ENCODE peak calls at places on chromosomes 4 and X, in five cellular contexts. Y is astrocyte of the cerebellum, M is HAP-1, L is spleen, D is NT2/D1. I is an unnamed sample.
A peak's percentile ranks its signal among the peaks of the same experiment; 100 is the strongest.

GRCh38 chr4:74056114-74056857 is 17.8 kb upstream of the CXCL3 start:
- DNase-seq in Y (no peak), M (no peak), L (no peak), D (no peak), I (no peak)

GRCh38 chr4:101022151-101023024 is 324.9 kb downstream of the PPP3CA start:
- DNase-seq in Y (no peak), M (no peak), L (no peak), D (no peak), I (no peak)

GRCh38 chrX:69218407-69218806 is 53.2 kb upstream of the PJA1 start:
- DNase-seq in Y (no peak), M (no peak), L (no peak), D (no peak), I (no peak)

GRCh38 chr4:89797117-89797516 is 39.8 kb downstream of the SNCA start:
- DNase-seq in Y (peak; percentile 63), M (no peak), L (no peak), D (no peak), I (no peak)

GRCh38 chrX:104854188-104854587 is 288.2 kb downstream of the IL1RAPL2 start:
- DNase-seq in Y (peak; percentile 75), M (no peak), L (no peak), D (no peak), I (no peak)

GRCh38 chrX:14927391-14927790 is 54.2 kb downstream of the MOSPD2 start:
- DNase-seq in Y (peak; percentile 12), M (no peak), L (no peak), D (no peak), I (no peak)

GRCh38 chr4:185020863-185021761 is 2.8 kb downstream of the HELT start:
- DNase-seq in Y (no peak), M (no peak), L (no peak), D (no peak), I (no peak)

GRCh38 chr4:56787380-56787779 is 34.1 kb downstream of the SPINK2 start:
- DNase-seq in Y (no peak), M (no peak), L (no peak), D (no peak), I (no peak)

GRCh38 chrX:459611-460010 is 72.9 kb upstream of the PPP2R3B start:
- DNase-seq in Y (no peak), M (no peak), L (peak; percentile 47), D (no peak), I (no peak)

GRCh38 chr4:52028970-52029369 is 8.8 kb upstream of the LRRC66 start:
- DNase-seq in Y (peak; percentile 62), M (no peak), L (no peak), D (no peak), I (no peak)

GRCh38 chr4:76620723-76621463 is 185.9 kb downstream of the SHROOM3 start:
- DNase-seq in Y (no peak), M (no peak), L (no peak), D (no peak), I (no peak)

GRCh38 chr4:125750827-125751466 is 436.2 kb downstream of the FAT4 start:
- DNase-seq in Y (peak; percentile 51), M (peak; percentile 26), L (no peak), D (peak; percentile 18), I (no peak)

GRCh38 chr4:180330521-180330920 is 1912.7 kb upstream of the TENM3 start:
- DNase-seq in Y (no peak), M (no peak), L (no peak), D (no peak), I (no peak)

GRCh38 chrX:53128097-53128749 is 34.3 kb downstream of the KANTR start:
- DNase-seq in Y (no peak), M (no peak), L (no peak), D (no peak), I (no peak)

GRCh38 chr4:140718240-140718639 is 37.9 kb downstream of the TBC1D9 start:
- DNase-seq in Y (no peak), M (no peak), L (no peak), D (no peak), I (no peak)

GRCh38 chrX:29555465-29556091 is 659.8 kb upstream of the MAGEB2 start:
- DNase-seq in Y (no peak), M (no peak), L (no peak), D (no peak), I (no peak)

GRCh38 chr4:124710911-124711310 is 1.6 kb downstream of the ANKRD50 start:
- DNase-seq in Y (no peak), M (no peak), L (no peak), D (no peak), I (no peak)

GRCh38 chrX:108216405-108216804 is 124.8 kb downstream of the ATG4A start:
- DNase-seq in Y (no peak), M (no peak), L (no peak), D (no peak), I (no peak)

GRCh38 chr4:38409852-38410251 is 254.1 kb upstream of the KLF3 start:
- DNase-seq in Y (no peak), M (no peak), L (no peak), D (no peak), I (no peak)

GRCh38 chrX:124690495-124690894 is 344.1 kb downstream of the SH2D1A start:
- DNase-seq in Y (no peak), M (no peak), L (no peak), D (no peak), I (no peak)

GRCh38 chrX:2596856-2597255 is 94.2 kb upstream of the CD99 start:
- DNase-seq in Y (no peak), M (no peak), L (no peak), D (no peak), I (no peak)

GRCh38 chr4:45453258-45453841 is 670.5 kb downstream of the GABRG1 start:
- DNase-seq in Y (peak; percentile 29), M (no peak), L (no peak), D (peak; percentile 20), I (no peak)

GRCh38 chr4:147363514-147363913 is 117.4 kb upstream of the EDNRA start:
- DNase-seq in Y (no peak), M (no peak), L (no peak), D (no peak), I (no peak)

GRCh38 chrX:40272141-40272540 is 174.4 kb upstream of the BCOR start:
- DNase-seq in Y (no peak), M (no peak), L (peak; percentile 25), D (no peak), I (no peak)

GRCh38 chr4:1683903-1684755 is at the start of gene FAM53A:
- DNase-seq in Y (peak; percentile 39), M (peak; percentile 90), L (peak; percentile 99), D (peak; percentile 66), I (peak; percentile 47)

GRCh38 chr4:114108869-114109268 is 129.4 kb upstream of the ARSJ start:
- DNase-seq in Y (no peak), M (no peak), L (no peak), D (no peak), I (no peak)

GRCh38 chr4:22389240-22389871 is 126.5 kb downstream of the ADGRA3 start:
- DNase-seq in Y (peak; percentile 72), M (peak; percentile 67), L (no peak), D (peak; percentile 47), I (peak; percentile 33)

GRCh38 chrX:67546496-67547423 is 2.9 kb downstream of the AR start:
- DNase-seq in Y (no peak), M (no peak), L (no peak), D (no peak), I (no peak)
- H3K4me3 ChIP-seq in Y (peak overlapping the region; percentile 54), M (peak overlapping the region; percentile 66), L (no peak overlapping the region), D (peak overlapping the region; percentile 21), I (peak overlapping the region; percentile 51)

DNA sequence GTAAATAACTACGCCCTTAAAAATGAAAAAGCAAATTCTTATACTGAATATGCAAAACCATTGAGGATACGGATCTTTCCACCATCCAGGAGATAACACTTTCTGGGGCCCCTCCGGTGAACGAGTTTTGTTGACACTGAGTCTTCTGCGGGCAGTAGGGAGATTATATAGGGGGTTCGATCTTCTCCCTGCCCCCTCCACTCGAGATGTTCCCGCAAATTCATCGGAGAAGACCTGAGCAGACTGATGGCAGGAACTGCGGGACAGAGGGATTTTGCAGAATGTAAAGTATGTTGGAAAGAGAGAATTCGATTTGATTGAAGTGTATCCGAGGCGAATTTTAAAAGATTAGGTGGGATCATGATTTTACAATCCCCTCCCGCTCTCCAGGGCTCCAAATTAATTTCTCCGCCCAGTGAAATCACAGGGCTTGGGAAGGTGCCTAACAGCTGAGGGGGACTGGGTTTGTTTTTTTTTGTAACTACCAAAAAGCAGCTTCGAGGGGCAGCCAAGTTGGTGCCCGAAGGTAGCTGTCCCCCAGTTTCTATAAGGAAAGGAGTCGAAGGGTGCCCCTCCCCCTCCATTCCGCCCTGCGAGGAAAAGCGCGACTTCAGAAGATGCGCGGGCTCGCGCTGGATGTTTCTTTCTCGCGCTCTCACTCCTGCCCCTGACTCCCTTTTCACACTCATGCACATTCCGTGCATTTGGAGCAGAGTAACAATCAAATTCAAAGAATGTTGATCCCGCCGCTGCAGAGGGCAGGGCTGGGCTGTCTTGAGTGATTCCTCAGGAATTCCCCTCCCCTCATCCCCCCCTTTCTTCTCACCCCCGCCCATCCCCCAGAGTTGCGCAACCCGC is 1.2 kb downstream of the TMEM255A start:
- DNase-seq in Y (no peak), M (peak; percentile 75), L (no peak), D (peak; percentile 15), I (no peak)
- H3K4me3 ChIP-seq in Y (peak overlapping the region; percentile 37), M (peak overlapping the region; percentile 36), L (peak overlapping the region; percentile 28), D (peak overlapping the region; percentile 51), I (peak overlapping the region; percentile 57)

DNA sequence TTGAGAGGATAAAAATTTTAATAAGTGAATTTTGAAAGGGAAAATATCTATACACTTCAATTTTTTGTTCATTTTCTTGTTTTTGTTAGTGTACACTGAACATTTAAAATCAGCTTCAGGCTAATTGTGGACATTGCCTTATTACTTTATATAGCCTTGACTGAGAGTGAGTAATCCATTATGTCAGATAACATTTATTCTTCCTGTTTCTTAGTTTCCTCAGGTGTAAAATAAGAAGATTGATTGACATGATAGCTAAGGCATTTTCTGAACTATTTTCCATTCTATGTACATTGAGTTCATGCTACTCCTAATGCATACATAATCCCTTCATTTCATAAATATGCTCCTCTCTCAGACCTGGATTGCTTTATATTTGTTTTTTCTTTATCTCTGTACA is 607.3 kb upstream of the AADAT start:
- DNase-seq in Y (no peak), M (no peak), L (no peak), D (no peak), I (no peak)
- H3K4me3 ChIP-seq in Y (no peak overlapping the region), M (no peak overlapping the region), L (no peak overlapping the region), D (no peak overlapping the region), I (no peak overlapping the region)

DNA sequence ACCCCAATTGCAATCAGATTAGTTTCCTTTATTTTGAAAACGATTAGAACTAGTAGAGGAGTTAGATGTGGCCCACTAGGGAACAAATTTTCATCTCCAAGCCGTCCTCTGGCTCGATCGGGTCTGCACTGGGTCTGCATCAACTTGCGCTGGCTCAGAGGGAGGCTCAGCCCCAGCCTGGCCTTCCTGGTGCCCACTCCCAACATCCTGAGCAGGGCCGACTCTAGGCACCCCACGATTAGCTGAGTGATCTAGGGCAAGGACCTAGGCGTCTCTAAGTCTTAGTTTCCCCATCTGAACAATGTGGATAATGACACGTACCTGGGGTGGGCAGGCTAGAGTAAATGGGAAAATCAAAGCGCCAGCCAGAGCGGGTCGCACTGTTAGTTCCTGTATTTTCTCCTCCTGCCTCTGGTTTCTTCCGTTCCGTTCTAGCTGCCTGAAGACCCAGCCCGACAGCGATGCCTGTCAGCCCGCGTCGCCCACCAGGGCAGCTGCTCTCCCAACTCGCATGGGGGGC is 7.7 kb upstream of the HAND2 start:
- DNase-seq in Y (no peak), M (no peak), L (no peak), D (no peak), I (no peak)
- H3K4me3 ChIP-seq in Y (no peak overlapping the region), M (peak overlapping the region; percentile 18), L (peak overlapping the region; percentile 9), D (peak overlapping the region; percentile 42), I (peak overlapping the region; percentile 9)